ENCODE peak calls at places on chromosomes 11 and 22, in eight cellular contexts. One of them, this sample, is unnamed.

GRCh38 chr11:75577198-75577597 is 15.1 kb downstream of the SERPINH1 start:
- DNase-seq in breast epithelium: no peak
- DNase-seq in thoracic aorta: no peak
- DNase-seq in CD8-positive, alpha-beta T cell: peak; percentile 67
- DNase-seq in MM.1S: peak; percentile 12
- DNase-seq in ovary: peak; percentile 77
- DNase-seq in K562: peak; percentile 72
- DNase-seq in AG09309: no peak
- DNase-seq in this sample: peak; percentile 56

GRCh38 chr11:67700141-67700540 is 25.7 kb upstream of the ALDH3B2 start:
- DNase-seq in breast epithelium: no peak
- DNase-seq in thoracic aorta: no peak
- DNase-seq in CD8-positive, alpha-beta T cell: no peak
- DNase-seq in MM.1S: no peak
- DNase-seq in ovary: no peak
- DNase-seq in K562: no peak
- DNase-seq in AG09309: no peak
- DNase-seq in this sample: no peak

GRCh38 chr11:62842171-62842717 is 2.9 kb upstream of the WDR74 start:
- DNase-seq in breast epithelium: no peak
- DNase-seq in thoracic aorta: no peak
- DNase-seq in CD8-positive, alpha-beta T cell: peak; percentile 31
- DNase-seq in MM.1S: no peak
- DNase-seq in ovary: peak; percentile 83
- DNase-seq in K562: no peak
- DNase-seq in AG09309: no peak
- DNase-seq in this sample: no peak

GRCh38 chr11:78171951-78172350 is 16.5 kb downstream of the KCTD21 start:
- DNase-seq in breast epithelium: no peak
- DNase-seq in thoracic aorta: no peak
- DNase-seq in CD8-positive, alpha-beta T cell: no peak
- DNase-seq in MM.1S: no peak
- DNase-seq in ovary: peak; percentile 21
- DNase-seq in K562: no peak
- DNase-seq in AG09309: no peak
- DNase-seq in this sample: no peak

GRCh38 chr11:78429209-78429608 is 11.6 kb upstream of the GAB2 start:
- DNase-seq in breast epithelium: no peak
- DNase-seq in thoracic aorta: no peak
- DNase-seq in CD8-positive, alpha-beta T cell: no peak
- DNase-seq in MM.1S: no peak
- DNase-seq in ovary: no peak
- DNase-seq in K562: peak; percentile 56
- DNase-seq in AG09309: no peak
- DNase-seq in this sample: no peak

GRCh38 chr22:19849800-19850481 is 4.7 kb downstream of the GNB1L start:
- DNase-seq in breast epithelium: peak; percentile 84
- DNase-seq in thoracic aorta: no peak
- DNase-seq in CD8-positive, alpha-beta T cell: no peak
- DNase-seq in MM.1S: no peak
- DNase-seq in ovary: no peak
- DNase-seq in K562: no peak
- DNase-seq in AG09309: no peak
- DNase-seq in this sample: peak; percentile 3

GRCh38 chr11:120613264-120614226 is 102.0 kb downstream of the GRIK4 start:
- DNase-seq in breast epithelium: no peak
- DNase-seq in thoracic aorta: no peak
- DNase-seq in CD8-positive, alpha-beta T cell: no peak
- DNase-seq in MM.1S: no peak
- DNase-seq in ovary: no peak
- DNase-seq in K562: no peak
- DNase-seq in AG09309: no peak
- DNase-seq in this sample: peak; percentile 67

GRCh38 chr11:102592634-102593581 is 32.2 kb downstream of the MMP20 start:
- DNase-seq in breast epithelium: no peak
- DNase-seq in thoracic aorta: no peak
- DNase-seq in CD8-positive, alpha-beta T cell: no peak
- DNase-seq in MM.1S: peak; percentile 15
- DNase-seq in ovary: no peak
- DNase-seq in K562: peak; percentile 27
- DNase-seq in AG09309: no peak
- DNase-seq in this sample: no peak

GRCh38 chr11:26418391-26418790 is 86.5 kb downstream of the ANO3 start:
- DNase-seq in breast epithelium: no peak
- DNase-seq in thoracic aorta: no peak
- DNase-seq in CD8-positive, alpha-beta T cell: no peak
- DNase-seq in MM.1S: no peak
- DNase-seq in ovary: no peak
- DNase-seq in K562: no peak
- DNase-seq in AG09309: no peak
- DNase-seq in this sample: no peak

GRCh38 chr11:110376711-110377324 is 52.9 kb upstream of the FDX1 start:
- DNase-seq in breast epithelium: no peak
- DNase-seq in thoracic aorta: peak; percentile 46
- DNase-seq in CD8-positive, alpha-beta T cell: no peak
- DNase-seq in MM.1S: peak; percentile 72
- DNase-seq in ovary: peak; percentile 89
- DNase-seq in K562: peak; percentile 75
- DNase-seq in AG09309: peak; percentile 42
- DNase-seq in this sample: peak; percentile 32

GRCh38 chr11:68840661-68841653 is 759 bp downstream of the CPT1A start:
- DNase-seq in breast epithelium: no peak
- DNase-seq in thoracic aorta: no peak
- DNase-seq in CD8-positive, alpha-beta T cell: no peak
- DNase-seq in MM.1S: peak; percentile 57
- DNase-seq in ovary: peak; percentile 70
- DNase-seq in K562: peak; percentile 54
- DNase-seq in AG09309: no peak
- DNase-seq in this sample: peak; percentile 60

GRCh38 chr11:120344302-120345004 is 8.2 kb downstream of the ARHGEF12 start:
- DNase-seq in breast epithelium: no peak
- DNase-seq in thoracic aorta: no peak
- DNase-seq in CD8-positive, alpha-beta T cell: peak; percentile 53
- DNase-seq in MM.1S: peak; percentile 95
- DNase-seq in ovary: no peak
- DNase-seq in K562: peak; percentile 55
- DNase-seq in AG09309: no peak
- DNase-seq in this sample: peak; percentile 59

GRCh38 chr22:20434264-20434751 is 3.3 kb downstream of the SCARF2 start:
- DNase-seq in breast epithelium: no peak
- DNase-seq in thoracic aorta: no peak
- DNase-seq in CD8-positive, alpha-beta T cell: no peak
- DNase-seq in MM.1S: no peak
- DNase-seq in ovary: peak; percentile 13
- DNase-seq in K562: no peak
- DNase-seq in AG09309: no peak
- DNase-seq in this sample: peak; percentile 31

GRCh38 chr11:86565787-86566186 is 106.6 kb downstream of the ME3 start:
- DNase-seq in breast epithelium: no peak
- DNase-seq in thoracic aorta: no peak
- DNase-seq in CD8-positive, alpha-beta T cell: no peak
- DNase-seq in MM.1S: no peak
- DNase-seq in ovary: no peak
- DNase-seq in K562: no peak
- DNase-seq in AG09309: no peak
- DNase-seq in this sample: no peak

GRCh38 chr11:44568706-44569473 is 3.4 kb downstream of the CD82 start:
- DNase-seq in breast epithelium: peak; percentile 65
- DNase-seq in thoracic aorta: peak; percentile 71
- DNase-seq in CD8-positive, alpha-beta T cell: peak; percentile 90
- DNase-seq in MM.1S: peak; percentile 83
- DNase-seq in ovary: peak; percentile 56
- DNase-seq in K562: peak; percentile 70
- DNase-seq in AG09309: peak; percentile 67
- DNase-seq in this sample: peak; percentile 74

GRCh38 chr11:70790671-70791300 is 392.5 kb downstream of the CTTN start:
- DNase-seq in breast epithelium: no peak
- DNase-seq in thoracic aorta: no peak
- DNase-seq in CD8-positive, alpha-beta T cell: no peak
- DNase-seq in MM.1S: no peak
- DNase-seq in ovary: no peak
- DNase-seq in K562: no peak
- DNase-seq in AG09309: no peak
- DNase-seq in this sample: no peak
- TF ChIP-seq CTCF in breast epithelium: no peak
- TF ChIP-seq CTCF in thoracic aorta: no peak
- TF ChIP-seq CTCF in CD8-positive, alpha-beta T cell: no peak
- TF ChIP-seq CTCF in MM.1S: no peak
- TF ChIP-seq CTCF in ovary: no peak
- TF ChIP-seq CTCF in K562: peak; percentile 9
- TF ChIP-seq CTCF in AG09309: peak; percentile 12
- TF ChIP-seq CTCF in this sample: no peak

DNA sequence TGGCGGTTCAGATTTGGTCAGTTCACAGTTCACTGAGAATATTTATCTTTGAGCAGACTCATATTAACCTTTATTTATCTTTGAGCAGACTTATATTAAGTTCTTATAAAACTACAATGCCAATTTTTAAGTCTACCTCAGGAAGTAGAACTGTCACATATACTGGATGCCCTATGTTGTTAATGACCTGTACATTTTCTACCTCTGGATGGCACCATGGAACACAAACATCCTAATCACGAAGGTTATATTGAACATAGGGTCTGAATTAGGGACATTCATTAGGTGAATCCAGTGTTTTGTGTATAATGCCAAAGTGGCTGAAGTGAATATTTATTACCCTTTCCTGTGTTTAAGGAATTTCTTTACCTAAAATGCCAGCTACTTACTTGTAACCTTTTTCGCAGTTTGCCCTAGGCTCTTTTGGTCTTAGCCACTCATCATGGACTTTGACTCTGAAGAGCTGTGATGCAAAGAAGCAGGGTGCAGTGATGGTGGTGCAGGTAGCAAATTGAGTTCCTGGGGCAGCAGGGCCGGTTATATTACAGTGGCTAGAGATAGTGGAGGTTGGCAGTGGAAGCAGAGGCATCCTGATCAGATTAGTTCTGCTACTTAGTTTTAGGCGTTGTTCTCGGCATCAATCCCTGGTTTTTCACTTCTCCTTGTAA is 71.8 kb downstream of the STIM1 start:
- DNase-seq in breast epithelium: no peak
- DNase-seq in thoracic aorta: no peak
- DNase-seq in CD8-positive, alpha-beta T cell: no peak
- DNase-seq in MM.1S: no peak
- DNase-seq in ovary: no peak
- DNase-seq in K562: no peak
- DNase-seq in AG09309: no peak
- DNase-seq in this sample: no peak
- TF ChIP-seq CTCF in breast epithelium: no peak
- TF ChIP-seq CTCF in thoracic aorta: no peak
- TF ChIP-seq CTCF in CD8-positive, alpha-beta T cell: no peak
- TF ChIP-seq CTCF in MM.1S: no peak
- TF ChIP-seq CTCF in ovary: no peak
- TF ChIP-seq CTCF in K562: no peak
- TF ChIP-seq CTCF in AG09309: no peak
- TF ChIP-seq CTCF in this sample: no peak

DNA sequence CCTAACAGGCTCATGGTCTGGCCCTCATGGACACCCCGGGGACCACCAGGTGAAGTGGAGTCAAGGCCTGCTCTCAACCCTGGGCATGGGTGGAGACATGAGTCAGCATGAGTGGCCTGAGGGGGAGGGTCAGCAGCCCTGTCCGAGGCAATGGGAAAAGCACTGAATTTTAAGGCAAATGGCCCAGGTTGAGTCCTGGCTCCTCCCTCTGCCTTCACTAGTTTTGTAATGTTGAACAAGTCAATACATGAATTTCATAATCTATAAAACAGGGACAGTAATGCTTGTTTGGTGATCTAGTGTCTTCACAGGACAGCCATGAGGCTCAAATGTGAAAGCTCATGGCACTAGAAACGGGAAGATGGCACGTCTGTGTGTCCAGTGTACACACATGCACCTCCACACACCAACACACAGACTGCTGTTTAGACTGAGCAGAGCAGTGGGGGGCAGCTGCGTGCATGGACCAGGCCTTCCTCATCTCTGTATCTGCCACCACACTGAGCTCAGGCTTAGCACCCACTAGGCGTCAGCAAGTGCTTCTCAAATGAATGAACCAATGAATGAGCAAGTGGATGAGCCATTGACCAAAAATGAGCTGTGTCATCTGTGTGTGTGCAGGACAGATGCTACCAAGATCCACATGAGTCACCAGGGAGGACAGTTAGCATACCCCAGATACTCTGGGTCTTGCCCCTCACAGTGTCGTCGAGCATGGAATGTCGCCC is 63.4 kb downstream of the NRXN2 start:
- DNase-seq in breast epithelium: no peak
- DNase-seq in thoracic aorta: no peak
- DNase-seq in CD8-positive, alpha-beta T cell: no peak
- DNase-seq in MM.1S: no peak
- DNase-seq in ovary: no peak
- DNase-seq in K562: peak; percentile 87
- DNase-seq in AG09309: peak; percentile 79
- DNase-seq in this sample: no peak
- TF ChIP-seq CTCF in breast epithelium: no peak
- TF ChIP-seq CTCF in thoracic aorta: no peak
- TF ChIP-seq CTCF in CD8-positive, alpha-beta T cell: no peak
- TF ChIP-seq CTCF in MM.1S: no peak
- TF ChIP-seq CTCF in ovary: no peak
- TF ChIP-seq CTCF in K562: peak; percentile 37
- TF ChIP-seq CTCF in AG09309: no peak
- TF ChIP-seq CTCF in this sample: no peak

GRCh38 chr11:40306938-40307548 is 1152.4 kb downstream of the LRRC4C start:
- DNase-seq in breast epithelium: no peak
- DNase-seq in thoracic aorta: no peak
- DNase-seq in CD8-positive, alpha-beta T cell: no peak
- DNase-seq in MM.1S: peak; percentile 34
- DNase-seq in ovary: no peak
- DNase-seq in K562: peak; percentile 22
- DNase-seq in AG09309: no peak
- DNase-seq in this sample: peak; percentile 47
- TF ChIP-seq CTCF in breast epithelium: peak; percentile 32
- TF ChIP-seq CTCF in thoracic aorta: no peak
- TF ChIP-seq CTCF in CD8-positive, alpha-beta T cell: no peak
- TF ChIP-seq CTCF in MM.1S: peak; percentile 60
- TF ChIP-seq CTCF in ovary: no peak
- TF ChIP-seq CTCF in K562: no peak
- TF ChIP-seq CTCF in AG09309: peak; percentile 70
- TF ChIP-seq CTCF in this sample: peak; percentile 55

GRCh38 chr11:72295471-72295870 is 51.5 kb upstream of the PHOX2A start:
- DNase-seq in breast epithelium: no peak
- DNase-seq in thoracic aorta: no peak
- DNase-seq in CD8-positive, alpha-beta T cell: no peak
- DNase-seq in MM.1S: no peak
- DNase-seq in ovary: no peak
- DNase-seq in K562: no peak
- DNase-seq in AG09309: no peak
- DNase-seq in this sample: no peak
- TF ChIP-seq CTCF in breast epithelium: no peak
- TF ChIP-seq CTCF in thoracic aorta: no peak
- TF ChIP-seq CTCF in CD8-positive, alpha-beta T cell: no peak
- TF ChIP-seq CTCF in MM.1S: no peak
- TF ChIP-seq CTCF in ovary: no peak
- TF ChIP-seq CTCF in K562: no peak
- TF ChIP-seq CTCF in AG09309: no peak
- TF ChIP-seq CTCF in this sample: no peak

GRCh38 chr11:90434858-90435257 is 212.0 kb upstream of the CHORDC1 start:
- DNase-seq in breast epithelium: no peak
- DNase-seq in thoracic aorta: no peak
- DNase-seq in CD8-positive, alpha-beta T cell: no peak
- DNase-seq in MM.1S: no peak
- DNase-seq in ovary: no peak
- DNase-seq in K562: peak; percentile 1
- DNase-seq in AG09309: no peak
- DNase-seq in this sample: no peak
- TF ChIP-seq CTCF in breast epithelium: no peak
- TF ChIP-seq CTCF in thoracic aorta: no peak
- TF ChIP-seq CTCF in CD8-positive, alpha-beta T cell: no peak
- TF ChIP-seq CTCF in MM.1S: no peak
- TF ChIP-seq CTCF in ovary: no peak
- TF ChIP-seq CTCF in K562: no peak
- TF ChIP-seq CTCF in AG09309: no peak
- TF ChIP-seq CTCF in this sample: peak; percentile 11

GRCh38 chr22:48567213-48567975 is 1260.3 kb downstream of the BRD1 start:
- DNase-seq in breast epithelium: no peak
- DNase-seq in thoracic aorta: no peak
- DNase-seq in CD8-positive, alpha-beta T cell: no peak
- DNase-seq in MM.1S: no peak
- DNase-seq in ovary: no peak
- DNase-seq in K562: no peak
- DNase-seq in AG09309: no peak
- DNase-seq in this sample: no peak
- TF ChIP-seq CTCF in breast epithelium: no peak
- TF ChIP-seq CTCF in thoracic aorta: no peak
- TF ChIP-seq CTCF in CD8-positive, alpha-beta T cell: no peak
- TF ChIP-seq CTCF in MM.1S: no peak
- TF ChIP-seq CTCF in ovary: no peak
- TF ChIP-seq CTCF in K562: no peak
- TF ChIP-seq CTCF in AG09309: no peak
- TF ChIP-seq CTCF in this sample: no peak